ENCODE peak calls at places on chromosome 11, in six cellular contexts. I is hepatocyte, S is esophagus squamous epithelium, K is left ventricle myocardium inferior, Y is right lobe of liver, C is heart left ventricle. E is an unnamed sample. For H3K4me1, the result is how much of the 10 kb centered on the place peaks cover.

GRCh38 chr11:78798567-78799170 is 224.0 kb upstream of the NARS2 start:
- DNase-seq in C (peak), I (peak), Y (peak), S (no peak), K (peak), E (peak)

GRCh38 chr11:91585035-91585801 is 639.4 kb upstream of the FAT3 start:
- DNase-seq in Y (no peak), I (no peak), C (no peak), K (no peak), S (no peak), E (no peak)

GRCh38 chr11:59918494-59918893 is 19.7 kb upstream of the OOSP1 start:
- DNase-seq in C (no peak), S (no peak), K (no peak), I (no peak), Y (no peak), E (no peak)

GRCh38 chr11:119254239-119254638 is 48.1 kb downstream of the CBL start:
- DNase-seq in I (no peak), S (no peak), C (no peak), K (no peak), Y (no peak), E (no peak)

GRCh38 chr11:7353100-7353499 is 101.4 kb downstream of the SYT9 start:
- DNase-seq in S (no peak), I (peak), Y (no peak), C (no peak), K (no peak), E (peak)

GRCh38 chr11:33488971-33489370 is 211.7 kb downstream of the C11orf91 start:
- DNase-seq in Y (no peak), I (no peak), C (no peak), K (no peak), S (no peak), E (no peak)

GRCh38 chr11:124301482-124301881 is 12.3 kb downstream of the OR8D1 start:
- DNase-seq in I (no peak), S (no peak), C (no peak), Y (no peak), K (no peak), E (no peak)

GRCh38 chr11:6402561-6402981 is 12.3 kb downstream of the SMPD1 start:
- DNase-seq in I (no peak), S (no peak), C (no peak), K (no peak), Y (no peak), E (no peak)

GRCh38 chr11:118883368-118884071 is at the start of gene CXCR5:
- DNase-seq in K (no peak), Y (no peak), I (no peak), S (no peak), C (no peak), E (no peak)

GRCh38 chr11:115501895-115502589 is 2.2 kb downstream of the CADM1 start:
- DNase-seq in Y (no peak), S (no peak), I (peak), C (no peak), K (no peak), E (peak)

GRCh38 chr11:45333506-45333971 is 47.4 kb upstream of the SYT13 start:
- DNase-seq in C (peak), I (peak), K (peak), S (no peak), Y (no peak), E (peak)

GRCh38 chr11:71169328-71169727 is 83.0 kb downstream of the SHANK2 start:
- DNase-seq in S (no peak), C (no peak), I (no peak), Y (no peak), K (no peak), E (no peak)

GRCh38 chr11:43825217-43825816 is 55.3 kb upstream of the ALKBH3 start:
- DNase-seq in S (no peak), K (no peak), C (no peak), Y (no peak), I (peak), E (peak)

GRCh38 chr11:35177370-35177769 is 38.4 kb downstream of the CD44 start:
- DNase-seq in Y (no peak), S (no peak), I (no peak), C (no peak), K (no peak), E (no peak)

GRCh38 chr11:103581680-103582265 is 454.7 kb upstream of the DDI1 start:
- DNase-seq in K (no peak), C (no peak), S (no peak), I (peak), Y (no peak), E (no peak)

GRCh38 chr11:119919656-119920055 is 190.7 kb upstream of the NECTIN1 start:
- DNase-seq in S (no peak), K (no peak), I (no peak), C (no peak), Y (no peak), E (no peak)

GRCh38 chr11:32427616-32427934 is 7.8 kb downstream of the WT1 start:
- DNase-seq in C (no peak), I (no peak), Y (no peak), S (no peak), K (no peak), E (no peak)

GRCh38 chr11:86548278-86548917 is 124.0 kb downstream of the ME3 start:
- DNase-seq in S (no peak), C (no peak), K (no peak), I (no peak), Y (no peak), E (no peak)

GRCh38 chr11:10385696-10386095 is 69.4 kb upstream of the AMPD3 start:
- DNase-seq in C (no peak), Y (no peak), K (peak), I (no peak), S (no peak), E (no peak)

GRCh38 chr11:28123151-28123571 is 15.0 kb downstream of the METTL15 start:
- DNase-seq in C (no peak), I (no peak), Y (no peak), S (no peak), K (no peak), E (no peak)

GRCh38 chr11:124577664-124578427 is 8.0 kb downstream of the OR8A1 start:
- DNase-seq in Y (no peak), I (no peak), C (no peak), K (no peak), S (no peak), E (no peak)

GRCh38 chr11:63887600-63887999 is 29.4 kb downstream of the RCOR2 start:
- DNase-seq in I (no peak), K (no peak), C (no peak), Y (no peak), S (no peak), E (no peak)
- H3K4me3 ChIP-seq in I (no peak), K (no peak), C (no peak), Y (no peak), S (peak), E (no peak)

DNA sequence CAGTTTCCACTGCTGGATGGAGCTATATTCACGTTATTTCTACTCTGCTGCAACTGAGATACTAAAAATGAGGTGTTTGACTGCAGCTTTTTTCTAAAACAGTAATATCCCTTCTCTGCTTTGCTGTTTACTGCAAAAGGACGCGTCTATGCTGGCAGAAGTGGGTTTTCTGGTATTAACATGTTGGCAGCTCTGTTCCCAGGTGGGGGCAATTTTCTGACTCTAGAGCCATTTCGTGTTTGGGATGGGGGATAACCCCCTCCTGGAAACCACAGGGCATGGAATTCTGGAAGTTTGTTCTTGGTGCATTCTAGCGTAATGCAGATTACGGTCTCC is 4.9 kb downstream of the GRK2 start:
- DNase-seq in Y (no peak), C (no peak), K (no peak), I (no peak), S (no peak), E (no peak)
- H3K4me1 ChIP-seq in Y (under half), C (half or more), K (half or more), I (under half), S (half or more), E (under half)

GRCh38 chr11:95088946-95089619 is 563 bp upstream of the ENDOD1 start:
- DNase-seq in C (no peak), S (no peak), Y (no peak), I (no peak), K (no peak), E (no peak)

GRCh38 chr11:95092549-95093324 is 3.1 kb downstream of the ENDOD1 start:
- DNase-seq in C (no peak), Y (no peak), K (no peak), S (no peak), I (peak), E (peak)

GRCh38 chr11:95087171-95087570 is 2.5 kb upstream of the ENDOD1 start:
- DNase-seq in I (no peak), Y (no peak), C (no peak), K (no peak), S (no peak), E (no peak)

GRCh38 chr11:95091663-95092062 is 2.0 kb downstream of the ENDOD1 start:
- DNase-seq in I (no peak), K (no peak), Y (no peak), C (no peak), S (no peak), E (no peak)

GRCh38 chr11:95089620-95090542 is at the start of gene ENDOD1:
- DNase-seq in Y (peak), C (peak), S (peak), I (peak), K (peak), E (peak)
- TF ChIP-seq CTCF in Y (no peak), C (no peak), S (no peak), I (no peak), K (no peak), E (no peak)

GRCh38 chr11:1435820-1436467 is 46.2 kb downstream of the BRSK2 start:
- DNase-seq in K (no peak), I (peak), Y (no peak), C (no peak), S (no peak), E (no peak)

GRCh38 chr11:1436468-1437030 is 46.8 kb downstream of the BRSK2 start:
- DNase-seq in Y (no peak), S (no peak), I (no peak), C (no peak), K (no peak), E (no peak)

GRCh38 chr11:1434941-1435340 is 45.2 kb downstream of the BRSK2 start:
- DNase-seq in K (no peak), S (no peak), Y (no peak), C (no peak), I (no peak), E (no peak)

GRCh38 chr11:1433568-1433967 is 43.8 kb downstream of the BRSK2 start:
- DNase-seq in S (no peak), C (no peak), I (no peak), Y (no peak), K (no peak), E (no peak)

GRCh38 chr11:1433977-1434640 is 44.4 kb downstream of the BRSK2 start:
- DNase-seq in Y (no peak), C (no peak), I (no peak), S (no peak), K (no peak), E (no peak)
- H3K4me3 ChIP-seq in Y (no peak), C (no peak), I (no peak), S (no peak), K (no peak), E (no peak)

DNA sequence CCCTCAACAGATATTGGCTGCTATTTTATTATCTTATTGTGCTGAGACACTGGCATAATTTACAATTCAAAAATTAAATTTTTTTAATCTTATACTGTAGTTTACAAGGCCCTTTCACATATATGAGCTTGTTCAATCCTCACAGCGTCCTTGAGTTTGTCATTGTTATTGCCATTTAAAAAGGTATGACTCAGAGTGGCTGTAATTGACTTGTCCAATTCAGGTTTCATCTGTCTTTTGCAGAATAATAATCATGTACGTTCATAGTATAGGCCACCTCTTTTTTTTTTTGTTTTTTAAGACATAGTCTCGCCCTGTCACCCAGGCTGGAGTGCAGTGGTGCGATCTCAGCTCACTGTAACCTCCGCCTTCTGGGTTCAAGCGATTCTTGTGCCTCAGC is 11.5 kb downstream of the PTPRJ start:
- DNase-seq in I (no peak), C (no peak), K (no peak), Y (no peak), S (no peak), E (no peak)
- H3K4me1 ChIP-seq in I (under half), C (under half), K (under half), Y (under half), S (under half), E (under half)

GRCh38 chr11:134101292-134101691 is 32.4 kb downstream of the JAM3 start:
- DNase-seq in S (no peak), Y (no peak), I (no peak), C (no peak), K (no peak), E (no peak)

GRCh38 chr11:134098566-134099184 is 29.8 kb downstream of the JAM3 start:
- DNase-seq in I (peak), C (no peak), Y (no peak), K (no peak), S (no peak), E (no peak)

GRCh38 chr11:134097146-134097545 is 28.3 kb downstream of the JAM3 start:
- DNase-seq in I (no peak), Y (no peak), S (no peak), K (no peak), C (no peak), E (no peak)

GRCh38 chr11:134100171-134100570 is 31.3 kb downstream of the JAM3 start:
- DNase-seq in I (no peak), K (no peak), S (no peak), C (no peak), Y (no peak), E (no peak)
- TF ChIP-seq CTCF in I (no peak), K (no peak), S (no peak), C (no peak), Y (no peak), E (no peak)

E was measured in BE2C.